ENCODE peak calls at places on chromosomes 5 and 9, in seven cellular contexts. One of them, this sample, is unnamed.

GRCh38 chr9:16825364-16825763 is 45.1 kb downstream of the BNC2 start:
- DNase-seq in NT2/D1: no peak
- DNase-seq in esophagus squamous epithelium: no peak
- DNase-seq in A172: no peak
- DNase-seq in lung: no peak
- DNase-seq in GM23248: peak
- DNase-seq in activated T-cell treated with anti-CD3 and anti-CD28 coated beads for 1 hour: no peak
- DNase-seq in this sample: no peak

GRCh38 chr5:168987540-168988300 is 313.2 kb downstream of the SLIT3 start:
- DNase-seq in A172: peak
- DNase-seq in GM23248: peak
- DNase-seq in NT2/D1: peak
- DNase-seq in activated T-cell treated with anti-CD3 and anti-CD28 coated beads for 1 hour: peak
- DNase-seq in esophagus squamous epithelium: no peak
- DNase-seq in lung: peak
- DNase-seq in this sample: peak

GRCh38 chr9:106468431-106468830 is 394.5 kb upstream of the ZNF462 start:
- DNase-seq in activated T-cell treated with anti-CD3 and anti-CD28 coated beads for 1 hour: no peak
- DNase-seq in GM23248: no peak
- DNase-seq in lung: no peak
- DNase-seq in NT2/D1: no peak
- DNase-seq in esophagus squamous epithelium: no peak
- DNase-seq in A172: no peak
- DNase-seq in this sample: peak

GRCh38 chr5:172114875-172115422 is 73.1 kb downstream of the STK10 start:
- DNase-seq in esophagus squamous epithelium: peak
- DNase-seq in A172: no peak
- DNase-seq in activated T-cell treated with anti-CD3 and anti-CD28 coated beads for 1 hour: peak
- DNase-seq in NT2/D1: no peak
- DNase-seq in lung: peak
- DNase-seq in GM23248: no peak
- DNase-seq in this sample: peak

GRCh38 chr5:97297063-97297715 is 114.1 kb upstream of the RIOK2 start:
- DNase-seq in A172: peak
- DNase-seq in activated T-cell treated with anti-CD3 and anti-CD28 coated beads for 1 hour: no peak
- DNase-seq in lung: no peak
- DNase-seq in GM23248: peak
- DNase-seq in esophagus squamous epithelium: no peak
- DNase-seq in NT2/D1: peak
- DNase-seq in this sample: peak

GRCh38 chr5:142433526-142434321 is 108.9 kb upstream of the SPRY4 start:
- DNase-seq in NT2/D1: no peak
- DNase-seq in activated T-cell treated with anti-CD3 and anti-CD28 coated beads for 1 hour: no peak
- DNase-seq in GM23248: peak
- DNase-seq in esophagus squamous epithelium: no peak
- DNase-seq in lung: no peak
- DNase-seq in A172: no peak
- DNase-seq in this sample: no peak

GRCh38 chr5:98570010-98570409 is 203.5 kb upstream of the RGMB start:
- DNase-seq in NT2/D1: no peak
- DNase-seq in lung: no peak
- DNase-seq in esophagus squamous epithelium: no peak
- DNase-seq in activated T-cell treated with anti-CD3 and anti-CD28 coated beads for 1 hour: no peak
- DNase-seq in GM23248: peak
- DNase-seq in A172: peak
- DNase-seq in this sample: no peak

GRCh38 chr9:112780637-112781036 is 30.1 kb downstream of the SNX30 start:
- DNase-seq in GM23248: peak
- DNase-seq in activated T-cell treated with anti-CD3 and anti-CD28 coated beads for 1 hour: no peak
- DNase-seq in lung: no peak
- DNase-seq in A172: no peak
- DNase-seq in esophagus squamous epithelium: no peak
- DNase-seq in NT2/D1: no peak
- DNase-seq in this sample: no peak

GRCh38 chr9:133946840-133947486 is 45.2 kb downstream of the VAV2 start:
- DNase-seq in esophagus squamous epithelium: no peak
- DNase-seq in NT2/D1: no peak
- DNase-seq in A172: no peak
- DNase-seq in lung: no peak
- DNase-seq in activated T-cell treated with anti-CD3 and anti-CD28 coated beads for 1 hour: no peak
- DNase-seq in GM23248: no peak
- DNase-seq in this sample: no peak

GRCh38 chr9:126599047-126599650 is 14.6 kb upstream of the LMX1B start:
- DNase-seq in lung: no peak
- DNase-seq in GM23248: no peak
- DNase-seq in esophagus squamous epithelium: no peak
- DNase-seq in NT2/D1: no peak
- DNase-seq in A172: no peak
- DNase-seq in activated T-cell treated with anti-CD3 and anti-CD28 coated beads for 1 hour: no peak
- DNase-seq in this sample: no peak

GRCh38 chr5:24188196-24188595 is 456.6 kb downstream of the CDH10 start:
- DNase-seq in activated T-cell treated with anti-CD3 and anti-CD28 coated beads for 1 hour: no peak
- DNase-seq in A172: peak
- DNase-seq in NT2/D1: no peak
- DNase-seq in lung: no peak
- DNase-seq in esophagus squamous epithelium: no peak
- DNase-seq in GM23248: peak
- DNase-seq in this sample: no peak

GRCh38 chr5:116525680-116526079 is 48.9 kb downstream of the SEMA6A start:
- DNase-seq in A172: no peak
- DNase-seq in lung: no peak
- DNase-seq in NT2/D1: no peak
- DNase-seq in esophagus squamous epithelium: no peak
- DNase-seq in activated T-cell treated with anti-CD3 and anti-CD28 coated beads for 1 hour: no peak
- DNase-seq in GM23248: no peak
- DNase-seq in this sample: no peak

GRCh38 chr5:168368854-168369253 is 77.4 kb downstream of the WWC1 start:
- DNase-seq in A172: no peak
- DNase-seq in activated T-cell treated with anti-CD3 and anti-CD28 coated beads for 1 hour: no peak
- DNase-seq in NT2/D1: no peak
- DNase-seq in lung: no peak
- DNase-seq in esophagus squamous epithelium: no peak
- DNase-seq in GM23248: no peak
- DNase-seq in this sample: no peak

GRCh38 chr5:32014345-32014744 is 159.8 kb downstream of the GOLPH3 start:
- DNase-seq in esophagus squamous epithelium: no peak
- DNase-seq in GM23248: no peak
- DNase-seq in activated T-cell treated with anti-CD3 and anti-CD28 coated beads for 1 hour: no peak
- DNase-seq in lung: no peak
- DNase-seq in A172: no peak
- DNase-seq in NT2/D1: no peak
- DNase-seq in this sample: no peak

GRCh38 chr9:114449236-114449635 is 56.0 kb downstream of the WHRN start:
- DNase-seq in lung: no peak
- DNase-seq in esophagus squamous epithelium: no peak
- DNase-seq in NT2/D1: no peak
- DNase-seq in GM23248: peak
- DNase-seq in A172: no peak
- DNase-seq in activated T-cell treated with anti-CD3 and anti-CD28 coated beads for 1 hour: no peak
- DNase-seq in this sample: no peak

GRCh38 chr5:116815081-116815480 is 240.5 kb upstream of the SEMA6A start:
- DNase-seq in esophagus squamous epithelium: no peak
- DNase-seq in NT2/D1: no peak
- DNase-seq in A172: no peak
- DNase-seq in lung: no peak
- DNase-seq in activated T-cell treated with anti-CD3 and anti-CD28 coated beads for 1 hour: no peak
- DNase-seq in GM23248: no peak
- DNase-seq in this sample: no peak

GRCh38 chr5:74232281-74232680 is 408.2 kb downstream of the ENC1 start:
- DNase-seq in GM23248: peak
- DNase-seq in NT2/D1: no peak
- DNase-seq in esophagus squamous epithelium: no peak
- DNase-seq in A172: peak
- DNase-seq in activated T-cell treated with anti-CD3 and anti-CD28 coated beads for 1 hour: no peak
- DNase-seq in lung: no peak
- DNase-seq in this sample: no peak